ENCODE peak calls at places on chromosomes 3 and 15, in nine cellular contexts. One of them, this sample, is unnamed.

GRCh38 chr15:26235148-26235769 is 372.1 kb upstream of the ATP10A start:
- DNase-seq in tibial artery: no peak
- DNase-seq in breast epithelium: no peak
- DNase-seq in GM06990: no peak
- DNase-seq in A549: no peak
- DNase-seq in heart right ventricle: no peak
- DNase-seq in DND-41: no peak
- DNase-seq in epithelial cell of esophagus: no peak
- DNase-seq in HFF-Myc: no peak
- DNase-seq in this sample: no peak

GRCh38 chr15:45114076-45114750 is at the start of the genes DUOX2 and DUOXA2:
- DNase-seq in tibial artery: no peak
- DNase-seq in breast epithelium: no peak
- DNase-seq in GM06990: no peak
- DNase-seq in A549: no peak
- DNase-seq in heart right ventricle: no peak
- DNase-seq in DND-41: no peak
- DNase-seq in epithelial cell of esophagus: no peak
- DNase-seq in HFF-Myc: no peak
- DNase-seq in this sample: no peak

GRCh38 chr3:153026026-153026425 is 136.0 kb upstream of the RAP2B start:
- DNase-seq in tibial artery: no peak
- DNase-seq in breast epithelium: no peak
- DNase-seq in GM06990: no peak
- DNase-seq in A549: peak
- DNase-seq in heart right ventricle: no peak
- DNase-seq in DND-41: no peak
- DNase-seq in epithelial cell of esophagus: peak
- DNase-seq in HFF-Myc: peak
- DNase-seq in this sample: no peak

GRCh38 chr3:184155644-184156521 is 706 bp downstream of the DVL3 start:
- DNase-seq in tibial artery: no peak
- DNase-seq in breast epithelium: no peak
- DNase-seq in GM06990: peak
- DNase-seq in A549: no peak
- DNase-seq in heart right ventricle: peak
- DNase-seq in DND-41: peak
- DNase-seq in epithelial cell of esophagus: peak
- DNase-seq in HFF-Myc: no peak
- DNase-seq in this sample: no peak

GRCh38 chr3:170982733-170983132 is 43.8 kb downstream of the SLC2A2 start:
- DNase-seq in tibial artery: no peak
- DNase-seq in breast epithelium: no peak
- DNase-seq in GM06990: no peak
- DNase-seq in A549: no peak
- DNase-seq in heart right ventricle: no peak
- DNase-seq in DND-41: no peak
- DNase-seq in epithelial cell of esophagus: no peak
- DNase-seq in HFF-Myc: no peak
- DNase-seq in this sample: no peak

GRCh38 chr3:13107661-13108060 is 34.4 kb upstream of the IQSEC1 start:
- DNase-seq in tibial artery: no peak
- DNase-seq in breast epithelium: no peak
- DNase-seq in GM06990: no peak
- DNase-seq in A549: no peak
- DNase-seq in heart right ventricle: no peak
- DNase-seq in DND-41: no peak
- DNase-seq in epithelial cell of esophagus: no peak
- DNase-seq in HFF-Myc: no peak
- DNase-seq in this sample: no peak

GRCh38 chr15:52486003-52486996 is 42.4 kb downstream of the MYO5A start:
- DNase-seq in tibial artery: no peak
- DNase-seq in breast epithelium: no peak
- DNase-seq in GM06990: no peak
- DNase-seq in A549: no peak
- DNase-seq in heart right ventricle: no peak
- DNase-seq in DND-41: no peak
- DNase-seq in epithelial cell of esophagus: no peak
- DNase-seq in HFF-Myc: no peak
- DNase-seq in this sample: no peak

GRCh38 chr3:183274609-183275008 is 21.6 kb downstream of the B3GNT5 start:
- DNase-seq in tibial artery: no peak
- DNase-seq in breast epithelium: no peak
- DNase-seq in GM06990: no peak
- DNase-seq in A549: no peak
- DNase-seq in heart right ventricle: no peak
- DNase-seq in DND-41: no peak
- DNase-seq in epithelial cell of esophagus: peak
- DNase-seq in HFF-Myc: no peak
- DNase-seq in this sample: no peak

GRCh38 chr3:58068126-58068809 is 60.0 kb downstream of the FLNB start:
- DNase-seq in tibial artery: no peak
- DNase-seq in breast epithelium: no peak
- DNase-seq in GM06990: no peak
- DNase-seq in A549: no peak
- DNase-seq in heart right ventricle: no peak
- DNase-seq in DND-41: no peak
- DNase-seq in epithelial cell of esophagus: no peak
- DNase-seq in HFF-Myc: no peak
- DNase-seq in this sample: no peak

GRCh38 chr15:62850318-62850717 is 192.2 kb upstream of the TPM1 start:
- DNase-seq in tibial artery: no peak
- DNase-seq in breast epithelium: peak
- DNase-seq in GM06990: no peak
- DNase-seq in A549: no peak
- DNase-seq in heart right ventricle: no peak
- DNase-seq in DND-41: no peak
- DNase-seq in epithelial cell of esophagus: no peak
- DNase-seq in HFF-Myc: no peak
- DNase-seq in this sample: no peak

GRCh38 chr15:58427987-58428386 is 3.8 kb upstream of the LIPC start:
- DNase-seq in tibial artery: no peak
- DNase-seq in breast epithelium: no peak
- DNase-seq in GM06990: no peak
- DNase-seq in A549: no peak
- DNase-seq in heart right ventricle: no peak
- DNase-seq in DND-41: no peak
- DNase-seq in epithelial cell of esophagus: no peak
- DNase-seq in HFF-Myc: no peak
- DNase-seq in this sample: no peak

GRCh38 chr3:195769551-195769950 is 42.2 kb downstream of the MUC4 start:
- DNase-seq in tibial artery: no peak
- DNase-seq in breast epithelium: no peak
- DNase-seq in GM06990: no peak
- DNase-seq in A549: no peak
- DNase-seq in heart right ventricle: no peak
- DNase-seq in DND-41: no peak
- DNase-seq in epithelial cell of esophagus: no peak
- DNase-seq in HFF-Myc: no peak
- DNase-seq in this sample: no peak

GRCh38 chr3:191070762-191071365 is 128.2 kb upstream of the OSTN start:
- DNase-seq in tibial artery: no peak
- DNase-seq in breast epithelium: no peak
- DNase-seq in GM06990: no peak
- DNase-seq in A549: no peak
- DNase-seq in heart right ventricle: no peak
- DNase-seq in DND-41: no peak
- DNase-seq in epithelial cell of esophagus: peak
- DNase-seq in HFF-Myc: no peak
- DNase-seq in this sample: peak

GRCh38 chr3:182673336-182673735 is 120.0 kb upstream of the ATP11B start:
- DNase-seq in tibial artery: no peak
- DNase-seq in breast epithelium: no peak
- DNase-seq in GM06990: no peak
- DNase-seq in A549: no peak
- DNase-seq in heart right ventricle: no peak
- DNase-seq in DND-41: no peak
- DNase-seq in epithelial cell of esophagus: no peak
- DNase-seq in HFF-Myc: no peak
- DNase-seq in this sample: no peak

GRCh38 chr3:174441588-174442316 is 417.4 kb upstream of the NAALADL2 start:
- DNase-seq in tibial artery: no peak
- DNase-seq in breast epithelium: no peak
- DNase-seq in GM06990: no peak
- DNase-seq in A549: no peak
- DNase-seq in heart right ventricle: no peak
- DNase-seq in DND-41: no peak
- DNase-seq in epithelial cell of esophagus: peak
- DNase-seq in HFF-Myc: no peak
- DNase-seq in this sample: peak

GRCh38 chr3:77939726-77940125 is 899.8 kb downstream of the ROBO2 start:
- DNase-seq in tibial artery: no peak
- DNase-seq in breast epithelium: no peak
- DNase-seq in GM06990: no peak
- DNase-seq in A549: no peak
- DNase-seq in heart right ventricle: no peak
- DNase-seq in DND-41: no peak
- DNase-seq in epithelial cell of esophagus: no peak
- DNase-seq in HFF-Myc: no peak
- DNase-seq in this sample: no peak

GRCh38 chr3:122680381-122681293 is at the start of gene PARP14:
- DNase-seq in tibial artery: peak
- DNase-seq in breast epithelium: peak
- DNase-seq in GM06990: peak
- DNase-seq in A549: peak
- DNase-seq in heart right ventricle: peak
- DNase-seq in DND-41: peak
- DNase-seq in epithelial cell of esophagus: peak
- DNase-seq in HFF-Myc: peak
- DNase-seq in this sample: no peak
- TF ChIP-seq CTCF in tibial artery: no peak
- TF ChIP-seq CTCF in breast epithelium: no peak
- TF ChIP-seq CTCF in GM06990: no peak
- TF ChIP-seq CTCF in A549: no peak
- TF ChIP-seq CTCF in heart right ventricle: no peak
- TF ChIP-seq CTCF in DND-41: no peak
- TF ChIP-seq CTCF in epithelial cell of esophagus: no peak
- TF ChIP-seq CTCF in HFF-Myc: peak
- TF ChIP-seq CTCF in this sample: peak

DNA sequence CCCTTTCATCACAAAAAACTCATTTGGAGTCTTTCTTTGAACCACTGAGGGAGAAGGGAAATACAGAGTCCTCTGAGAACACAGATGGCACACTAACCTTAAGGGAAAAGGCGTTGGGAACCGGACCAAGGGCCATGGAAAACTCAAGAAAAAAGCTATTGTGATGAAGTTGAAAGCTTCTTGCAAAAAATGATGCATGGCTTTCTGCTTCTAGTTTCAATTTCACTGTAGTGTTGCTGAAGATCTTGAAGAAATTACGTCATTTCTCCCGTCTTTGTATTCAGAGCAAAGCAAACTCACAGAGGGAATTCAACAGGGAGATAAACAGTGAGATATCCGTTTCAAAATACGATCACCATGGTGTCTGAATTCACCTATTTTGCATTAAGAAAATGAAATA is 642.3 kb upstream of the ADAMTS9 start:
- DNase-seq in tibial artery: no peak
- DNase-seq in breast epithelium: no peak
- DNase-seq in GM06990: no peak
- DNase-seq in A549: no peak
- DNase-seq in heart right ventricle: peak
- DNase-seq in DND-41: no peak
- DNase-seq in epithelial cell of esophagus: no peak
- DNase-seq in HFF-Myc: no peak
- DNase-seq in this sample: no peak
- H3K4me3 ChIP-seq in tibial artery: no peak
- H3K4me3 ChIP-seq in breast epithelium: no peak
- H3K4me3 ChIP-seq in GM06990: no peak
- H3K4me3 ChIP-seq in A549: no peak
- H3K4me3 ChIP-seq in heart right ventricle: no peak
- H3K4me3 ChIP-seq in DND-41: no peak
- H3K4me3 ChIP-seq in epithelial cell of esophagus: no peak
- H3K4me3 ChIP-seq in HFF-Myc: no peak
- H3K4me3 ChIP-seq in this sample: no peak

GRCh38 chr3:139630532-139630931 is 47.2 kb downstream of the NMNAT3 start:
- DNase-seq in tibial artery: no peak
- DNase-seq in breast epithelium: no peak
- DNase-seq in GM06990: no peak
- DNase-seq in A549: no peak
- DNase-seq in heart right ventricle: no peak
- DNase-seq in DND-41: no peak
- DNase-seq in epithelial cell of esophagus: no peak
- DNase-seq in HFF-Myc: no peak
- DNase-seq in this sample: no peak

GRCh38 chr3:139633511-139633910 is 44.3 kb downstream of the NMNAT3 start:
- DNase-seq in tibial artery: no peak
- DNase-seq in breast epithelium: no peak
- DNase-seq in GM06990: no peak
- DNase-seq in A549: no peak
- DNase-seq in heart right ventricle: no peak
- DNase-seq in DND-41: no peak
- DNase-seq in epithelial cell of esophagus: no peak
- DNase-seq in HFF-Myc: no peak
- DNase-seq in this sample: no peak

GRCh38 chr3:139627759-139628158 is 50.0 kb downstream of the NMNAT3 start:
- DNase-seq in tibial artery: no peak
- DNase-seq in breast epithelium: no peak
- DNase-seq in GM06990: no peak
- DNase-seq in A549: no peak
- DNase-seq in heart right ventricle: no peak
- DNase-seq in DND-41: no peak
- DNase-seq in epithelial cell of esophagus: no peak
- DNase-seq in HFF-Myc: no peak
- DNase-seq in this sample: no peak

GRCh38 chr3:139634236-139634635 is 43.5 kb downstream of the NMNAT3 start:
- DNase-seq in tibial artery: no peak
- DNase-seq in breast epithelium: no peak
- DNase-seq in GM06990: no peak
- DNase-seq in A549: no peak
- DNase-seq in heart right ventricle: no peak
- DNase-seq in DND-41: no peak
- DNase-seq in epithelial cell of esophagus: no peak
- DNase-seq in HFF-Myc: peak
- DNase-seq in this sample: no peak

DNA sequence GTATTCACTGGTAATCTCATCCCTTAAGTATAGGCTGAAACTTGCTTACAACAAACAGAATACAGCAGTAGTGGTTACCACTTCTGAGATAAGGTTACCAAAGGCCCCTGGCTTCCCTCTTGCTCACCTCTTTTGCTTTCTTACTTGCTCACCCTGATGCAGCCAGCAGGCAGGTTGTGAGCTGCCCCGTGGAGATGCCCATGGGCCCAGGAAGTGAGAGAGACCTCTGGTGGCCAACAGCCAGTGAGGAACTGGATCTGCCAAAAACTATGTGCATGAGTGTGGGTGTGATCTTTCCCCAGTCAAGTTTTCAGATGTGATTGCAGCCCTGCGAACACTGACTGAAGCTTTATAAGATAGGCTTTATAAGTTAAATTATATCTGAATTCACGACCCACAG is 48.7 kb downstream of the NMNAT3 start:
- DNase-seq in tibial artery: no peak
- DNase-seq in breast epithelium: no peak
- DNase-seq in GM06990: peak
- DNase-seq in A549: peak
- DNase-seq in heart right ventricle: no peak
- DNase-seq in DND-41: peak
- DNase-seq in epithelial cell of esophagus: peak
- DNase-seq in HFF-Myc: no peak
- DNase-seq in this sample: no peak
- TF ChIP-seq CTCF in tibial artery: no peak
- TF ChIP-seq CTCF in breast epithelium: no peak
- TF ChIP-seq CTCF in GM06990: peak
- TF ChIP-seq CTCF in A549: peak
- TF ChIP-seq CTCF in heart right ventricle: no peak
- TF ChIP-seq CTCF in DND-41: peak
- TF ChIP-seq CTCF in epithelial cell of esophagus: peak
- TF ChIP-seq CTCF in HFF-Myc: peak
- TF ChIP-seq CTCF in this sample: peak

GRCh38 chr3:73086071-73086494 is 24.6 kb downstream of the EBLN2 start:
- DNase-seq in tibial artery: no peak
- DNase-seq in breast epithelium: no peak
- DNase-seq in GM06990: no peak
- DNase-seq in A549: peak
- DNase-seq in heart right ventricle: peak
- DNase-seq in DND-41: peak
- DNase-seq in epithelial cell of esophagus: peak
- DNase-seq in HFF-Myc: peak
- DNase-seq in this sample: no peak
- H3K4me3 ChIP-seq in tibial artery: no peak
- H3K4me3 ChIP-seq in breast epithelium: no peak
- H3K4me3 ChIP-seq in GM06990: no peak
- H3K4me3 ChIP-seq in A549: no peak
- H3K4me3 ChIP-seq in heart right ventricle: no peak
- H3K4me3 ChIP-seq in DND-41: no peak
- H3K4me3 ChIP-seq in epithelial cell of esophagus: no peak
- H3K4me3 ChIP-seq in HFF-Myc: no peak
- H3K4me3 ChIP-seq in this sample: no peak

This sample was measured in epithelial cell of proximal tubule.